ENCODE peak calls at places on chromosomes 13 and 19, in eight cellular contexts. M is stimulated activated CD8-positive, alpha-beta memory T cell treated with anti-CD3 and anti-CD28 coated beads, Interleukin-15, amount 100 ng/mL, for 48 hours; W is head of caudate nucleus; O is T-cell; K is activated T-cell treated with anti-CD3 and anti-CD28 coated beads for 4 hours; P is anterior cingulate cortex; R is non-pigmented ciliary epithelial cell; L is naive thymus-derived CD8-positive, alpha-beta T cell. Z is an unnamed sample.

GRCh38 chr19:54431255-54431838 is 16.1 kb downstream of the TTYH1 start:
- DNase-seq in K (no peak), O (no peak), P (no peak), W (no peak), L (no peak), R (no peak), M (no peak), Z (peak; percentile 3)

GRCh38 chr19:2813235-2814160 is 6.2 kb upstream of the ZNF554 start:
- DNase-seq in K (no peak), L (no peak), O (no peak), M (no peak), W (no peak), P (no peak), R (no peak), Z (no peak)

GRCh38 chr19:14786421-14786851 is 8.1 kb upstream of the ADGRE2 start:
- DNase-seq in M (peak; percentile 14), W (no peak), R (no peak), O (no peak), K (no peak), L (peak; percentile 4), P (no peak), Z (no peak)

GRCh38 chr13:86810385-86810784 is 860.8 kb upstream of the SLITRK5 start:
- DNase-seq in M (no peak), K (no peak), R (no peak), P (no peak), L (no peak), O (no peak), W (no peak), Z (no peak)

GRCh38 chr19:34574704-34575103 is 93.1 kb downstream of the WTIP start:
- DNase-seq in L (no peak), P (no peak), W (no peak), O (no peak), R (no peak), M (no peak), K (no peak), Z (no peak)

GRCh38 chr19:3801412-3802096 is 15.4 kb upstream of the MATK start:
- DNase-seq in R (no peak), W (peak; percentile 88), L (peak; percentile 54), K (peak; percentile 60), O (peak; percentile 61), M (peak; percentile 45), P (peak; percentile 56), Z (no peak)

GRCh38 chr19:41701401-41702075 is 6.9 kb upstream of the CEACAM5 start:
- DNase-seq in L (no peak), K (no peak), P (no peak), W (no peak), R (no peak), O (no peak), M (no peak), Z (no peak)

GRCh38 chr13:98930014-98930625 is 47.7 kb downstream of the DOCK9 start:
- DNase-seq in R (no peak), P (no peak), L (no peak), O (peak; percentile 18), M (no peak), K (no peak), W (peak; percentile 25), Z (no peak)

GRCh38 chr13:31213681-31214289 is 14.0 kb downstream of the B3GLCT start:
- DNase-seq in R (no peak), W (no peak), O (no peak), L (no peak), P (no peak), K (no peak), M (no peak), Z (no peak)

GRCh38 chr13:24147570-24147963 is 13.0 kb upstream of the SPATA13 start:
- DNase-seq in O (no peak), W (no peak), K (no peak), L (no peak), M (no peak), P (no peak), R (no peak), Z (no peak)

GRCh38 chr19:39398297-39398864 is 7.2 kb downstream of the MED29 start:
- DNase-seq in M (no peak), L (no peak), O (peak; percentile 40), K (no peak), R (no peak), P (no peak), W (peak; percentile 43), Z (no peak)

GRCh38 chr13:63337041-63337440 is 1921.4 kb upstream of the PCDH20 start:
- DNase-seq in L (no peak), P (no peak), R (no peak), O (no peak), K (no peak), W (no peak), M (no peak), Z (no peak)

GRCh38 chr19:1837625-1838105 is 10.6 kb downstream of the REXO1 start:
- DNase-seq in R (no peak), P (no peak), L (peak; percentile 56), W (peak; percentile 28), K (peak; percentile 45), M (no peak), O (peak; percentile 47), Z (peak; percentile 9)

GRCh38 chr13:48334534-48335127 is 31.1 kb downstream of the RB1 start:
- DNase-seq in O (no peak), L (no peak), K (no peak), R (no peak), M (no peak), P (no peak), W (no peak), Z (peak; percentile 64)

GRCh38 chr19:47618771-47619170 is 9.8 kb downstream of the BICRA start:
- DNase-seq in L (no peak), W (no peak), R (no peak), O (no peak), P (no peak), K (no peak), M (no peak), Z (no peak)

GRCh38 chr13:99757756-99758464 is 213.7 kb downstream of the ZIC5 start:
- DNase-seq in P (no peak), M (no peak), L (no peak), K (no peak), W (no peak), O (no peak), R (no peak), Z (no peak)

GRCh38 chr13:23428183-23428528 is 5.3 kb downstream of the SACS start:
- DNase-seq in P (no peak), K (no peak), O (no peak), M (no peak), L (no peak), W (no peak), R (peak; percentile 38), Z (peak; percentile 47)

GRCh38 chr13:68064371-68064770 is 834.2 kb upstream of the PCDH9 start:
- DNase-seq in K (no peak), M (no peak), P (no peak), O (no peak), L (no peak), R (no peak), W (no peak), Z (no peak)

GRCh38 chr19:52007436-52007804 is 591 bp downstream of the ZNF615 start:
- DNase-seq in W (peak; percentile 36), K (no peak), R (no peak), P (no peak), O (no peak), L (no peak), M (no peak), Z (peak; percentile 5)

GRCh38 chr13:20904908-20905307 is 2.4 kb upstream of the XPO4 start:
- DNase-seq in W (no peak), R (no peak), K (no peak), M (no peak), O (no peak), P (no peak), L (no peak), Z (no peak)

GRCh38 chr13:39415403-39415802 is 187.6 kb downstream of the LHFPL6 start:
- DNase-seq in W (peak; percentile 50), L (no peak), O (peak; percentile 0), R (no peak), P (no peak), M (no peak), K (no peak), Z (peak; percentile 73)

GRCh38 chr19:9961103-9961502 is 24.8 kb upstream of the OLFM2 start:
- DNase-seq in K (no peak), O (no peak), M (no peak), L (no peak), P (no peak), W (no peak), R (no peak), Z (no peak)

GRCh38 chr19:13797870-13798269 is 2.6 kb downstream of the ZSWIM4 start:
- DNase-seq in L (no peak), M (no peak), P (no peak), R (no peak), K (no peak), W (no peak), O (no peak), Z (no peak)

GRCh38 chr19:35399948-35400772 is 29.3 kb downstream of the GPR42 start:
- DNase-seq in K (no peak), L (no peak), W (no peak), O (no peak), M (no peak), P (no peak), R (no peak), Z (no peak)

GRCh38 chr19:17125728-17126677 is 50.4 kb downstream of the MYO9B start:
- DNase-seq in W (peak; percentile 66), M (peak; percentile 54), R (no peak), K (peak; percentile 45), P (peak; percentile 35), O (peak; percentile 83), L (peak; percentile 65), Z (no peak)

GRCh38 chr13:101053289-101053688 is 363.0 kb downstream of the NALCN start:
- DNase-seq in R (no peak), P (no peak), M (no peak), L (no peak), O (no peak), W (no peak), K (no peak), Z (no peak)

GRCh38 chr13:113932060-113932459 is 41.8 kb downstream of the C13orf46 start:
- DNase-seq in K (no peak), R (no peak), P (no peak), L (no peak), M (no peak), W (no peak), O (no peak), Z (no peak)

GRCh38 chr19:39516270-39516669 is 1.3 kb downstream of the SELENOV start:
- DNase-seq in W (no peak), M (no peak), K (no peak), R (no peak), P (no peak), O (no peak), L (no peak), Z (no peak)

GRCh38 chr13:31980842-31981241 is 50.7 kb upstream of the FRY start:
- DNase-seq in W (no peak), P (no peak), K (no peak), R (no peak), L (no peak), O (no peak), M (no peak), Z (no peak)

GRCh38 chr13:76944457-76944856 is 3.9 kb upstream of the ACOD1 start:
- DNase-seq in R (no peak), P (no peak), O (no peak), M (no peak), L (no peak), W (no peak), K (no peak), Z (peak; percentile 5)

GRCh38 chr13:40648040-40648439 is 18.4 kb downstream of the FOXO1 start:
- DNase-seq in M (no peak), R (no peak), W (no peak), P (no peak), L (no peak), K (no peak), O (no peak), Z (no peak)

GRCh38 chr19:6667114-6667627 is 2.8 kb downstream of the TNFSF14 start:
- DNase-seq in O (no peak), K (no peak), L (no peak), M (peak; percentile 62), R (no peak), P (no peak), W (no peak), Z (no peak)

GRCh38 chr13:74443623-74444022 is 309.4 kb upstream of the KLF12 start:
- DNase-seq in L (no peak), O (no peak), K (no peak), M (no peak), W (no peak), P (no peak), R (peak; percentile 69), Z (no peak)

Z was measured in dermis microvascular lymphatic vessel endothelial cell.